ENCODE peak calls at places on chromosomes 13 and 19, in nine cellular contexts. One of them, this sample, is unnamed.

GRCh38 chr19:30367001-30367400 is 5.2 kb upstream of the ZNF536 start:
- DNase-seq in stimulated activated naive CD4-positive, alpha-beta T cell treated with Interleukin-2 at 50 U/mL for 16 hours: no peak
- DNase-seq in neural crest cell: no peak
- DNase-seq in activated CD4-positive, alpha-beta T cell treated with anti-CD3 and anti-CD28 coated beads, Interleukin-2, amount 50 U/mL, for 24 hours: no peak
- DNase-seq in stimulated activated CD8-positive, alpha-beta memory T cell treated with anti-CD3 and anti-CD28 coated beads, Interleukin-7, amount 100 ng/mL, for 24 hours: no peak
- DNase-seq in activated T-helper 9 cell treated with anti-CD3 and anti-CD28 coated beads, Interleukin-2, amount 50 U/mL, for 16 hours: no peak
- DNase-seq in B cell: no peak
- DNase-seq in aorta: no peak
- DNase-seq in hepatocyte: no peak
- DNase-seq in this sample: no peak

GRCh38 chr13:89003656-89004055 is 1332.5 kb downstream of the SLITRK5 start:
- DNase-seq in stimulated activated naive CD4-positive, alpha-beta T cell treated with Interleukin-2 at 50 U/mL for 16 hours: no peak
- DNase-seq in neural crest cell: no peak
- DNase-seq in activated CD4-positive, alpha-beta T cell treated with anti-CD3 and anti-CD28 coated beads, Interleukin-2, amount 50 U/mL, for 24 hours: no peak
- DNase-seq in stimulated activated CD8-positive, alpha-beta memory T cell treated with anti-CD3 and anti-CD28 coated beads, Interleukin-7, amount 100 ng/mL, for 24 hours: no peak
- DNase-seq in activated T-helper 9 cell treated with anti-CD3 and anti-CD28 coated beads, Interleukin-2, amount 50 U/mL, for 16 hours: no peak
- DNase-seq in B cell: no peak
- DNase-seq in aorta: no peak
- DNase-seq in hepatocyte: no peak
- DNase-seq in this sample: no peak

GRCh38 chr13:102729560-102730275 is 34.9 kb upstream of the METTL21C start:
- DNase-seq in stimulated activated naive CD4-positive, alpha-beta T cell treated with Interleukin-2 at 50 U/mL for 16 hours: no peak
- DNase-seq in neural crest cell: no peak
- DNase-seq in activated CD4-positive, alpha-beta T cell treated with anti-CD3 and anti-CD28 coated beads, Interleukin-2, amount 50 U/mL, for 24 hours: no peak
- DNase-seq in stimulated activated CD8-positive, alpha-beta memory T cell treated with anti-CD3 and anti-CD28 coated beads, Interleukin-7, amount 100 ng/mL, for 24 hours: no peak
- DNase-seq in activated T-helper 9 cell treated with anti-CD3 and anti-CD28 coated beads, Interleukin-2, amount 50 U/mL, for 16 hours: no peak
- DNase-seq in B cell: no peak
- DNase-seq in aorta: no peak
- DNase-seq in hepatocyte: no peak
- DNase-seq in this sample: no peak

GRCh38 chr13:91346848-91347211 is 657 bp upstream of the MIR17HG start:
- DNase-seq in stimulated activated naive CD4-positive, alpha-beta T cell treated with Interleukin-2 at 50 U/mL for 16 hours: peak
- DNase-seq in neural crest cell: no peak
- DNase-seq in activated CD4-positive, alpha-beta T cell treated with anti-CD3 and anti-CD28 coated beads, Interleukin-2, amount 50 U/mL, for 24 hours: peak
- DNase-seq in stimulated activated CD8-positive, alpha-beta memory T cell treated with anti-CD3 and anti-CD28 coated beads, Interleukin-7, amount 100 ng/mL, for 24 hours: peak
- DNase-seq in activated T-helper 9 cell treated with anti-CD3 and anti-CD28 coated beads, Interleukin-2, amount 50 U/mL, for 16 hours: peak
- DNase-seq in B cell: peak
- DNase-seq in aorta: no peak
- DNase-seq in hepatocyte: peak
- DNase-seq in this sample: peak

GRCh38 chr19:45164577-45165335 is 4.0 kb upstream of the NKPD1 start:
- DNase-seq in stimulated activated naive CD4-positive, alpha-beta T cell treated with Interleukin-2 at 50 U/mL for 16 hours: peak
- DNase-seq in neural crest cell: no peak
- DNase-seq in activated CD4-positive, alpha-beta T cell treated with anti-CD3 and anti-CD28 coated beads, Interleukin-2, amount 50 U/mL, for 24 hours: peak
- DNase-seq in stimulated activated CD8-positive, alpha-beta memory T cell treated with anti-CD3 and anti-CD28 coated beads, Interleukin-7, amount 100 ng/mL, for 24 hours: peak
- DNase-seq in activated T-helper 9 cell treated with anti-CD3 and anti-CD28 coated beads, Interleukin-2, amount 50 U/mL, for 16 hours: peak
- DNase-seq in B cell: peak
- DNase-seq in aorta: no peak
- DNase-seq in hepatocyte: peak
- DNase-seq in this sample: no peak

GRCh38 chr19:40754611-40755247 is 3.7 kb downstream of the SNRPA start:
- DNase-seq in stimulated activated naive CD4-positive, alpha-beta T cell treated with Interleukin-2 at 50 U/mL for 16 hours: peak
- DNase-seq in neural crest cell: no peak
- DNase-seq in activated CD4-positive, alpha-beta T cell treated with anti-CD3 and anti-CD28 coated beads, Interleukin-2, amount 50 U/mL, for 24 hours: peak
- DNase-seq in stimulated activated CD8-positive, alpha-beta memory T cell treated with anti-CD3 and anti-CD28 coated beads, Interleukin-7, amount 100 ng/mL, for 24 hours: no peak
- DNase-seq in activated T-helper 9 cell treated with anti-CD3 and anti-CD28 coated beads, Interleukin-2, amount 50 U/mL, for 16 hours: peak
- DNase-seq in B cell: no peak
- DNase-seq in aorta: no peak
- DNase-seq in hepatocyte: peak
- DNase-seq in this sample: peak

GRCh38 chr19:13899393-13899792 is 6.5 kb downstream of the BRME1 start:
- DNase-seq in stimulated activated naive CD4-positive, alpha-beta T cell treated with Interleukin-2 at 50 U/mL for 16 hours: no peak
- DNase-seq in neural crest cell: no peak
- DNase-seq in activated CD4-positive, alpha-beta T cell treated with anti-CD3 and anti-CD28 coated beads, Interleukin-2, amount 50 U/mL, for 24 hours: no peak
- DNase-seq in stimulated activated CD8-positive, alpha-beta memory T cell treated with anti-CD3 and anti-CD28 coated beads, Interleukin-7, amount 100 ng/mL, for 24 hours: no peak
- DNase-seq in activated T-helper 9 cell treated with anti-CD3 and anti-CD28 coated beads, Interleukin-2, amount 50 U/mL, for 16 hours: no peak
- DNase-seq in B cell: no peak
- DNase-seq in aorta: no peak
- DNase-seq in hepatocyte: no peak
- DNase-seq in this sample: no peak

GRCh38 chr13:94305463-94305862 is 174.0 kb downstream of the DCT start:
- DNase-seq in stimulated activated naive CD4-positive, alpha-beta T cell treated with Interleukin-2 at 50 U/mL for 16 hours: no peak
- DNase-seq in neural crest cell: no peak
- DNase-seq in activated CD4-positive, alpha-beta T cell treated with anti-CD3 and anti-CD28 coated beads, Interleukin-2, amount 50 U/mL, for 24 hours: no peak
- DNase-seq in stimulated activated CD8-positive, alpha-beta memory T cell treated with anti-CD3 and anti-CD28 coated beads, Interleukin-7, amount 100 ng/mL, for 24 hours: no peak
- DNase-seq in activated T-helper 9 cell treated with anti-CD3 and anti-CD28 coated beads, Interleukin-2, amount 50 U/mL, for 16 hours: no peak
- DNase-seq in B cell: no peak
- DNase-seq in aorta: no peak
- DNase-seq in hepatocyte: no peak
- DNase-seq in this sample: no peak

GRCh38 chr13:26785845-26786630 is 25.5 kb upstream of the GPR12 start:
- DNase-seq in stimulated activated naive CD4-positive, alpha-beta T cell treated with Interleukin-2 at 50 U/mL for 16 hours: peak
- DNase-seq in neural crest cell: no peak
- DNase-seq in activated CD4-positive, alpha-beta T cell treated with anti-CD3 and anti-CD28 coated beads, Interleukin-2, amount 50 U/mL, for 24 hours: no peak
- DNase-seq in stimulated activated CD8-positive, alpha-beta memory T cell treated with anti-CD3 and anti-CD28 coated beads, Interleukin-7, amount 100 ng/mL, for 24 hours: peak
- DNase-seq in activated T-helper 9 cell treated with anti-CD3 and anti-CD28 coated beads, Interleukin-2, amount 50 U/mL, for 16 hours: peak
- DNase-seq in B cell: peak
- DNase-seq in aorta: peak
- DNase-seq in hepatocyte: no peak
- DNase-seq in this sample: peak

GRCh38 chr13:79434578-79434977 is 28.5 kb upstream of the RBM26 start:
- DNase-seq in stimulated activated naive CD4-positive, alpha-beta T cell treated with Interleukin-2 at 50 U/mL for 16 hours: no peak
- DNase-seq in neural crest cell: no peak
- DNase-seq in activated CD4-positive, alpha-beta T cell treated with anti-CD3 and anti-CD28 coated beads, Interleukin-2, amount 50 U/mL, for 24 hours: no peak
- DNase-seq in stimulated activated CD8-positive, alpha-beta memory T cell treated with anti-CD3 and anti-CD28 coated beads, Interleukin-7, amount 100 ng/mL, for 24 hours: no peak
- DNase-seq in activated T-helper 9 cell treated with anti-CD3 and anti-CD28 coated beads, Interleukin-2, amount 50 U/mL, for 16 hours: no peak
- DNase-seq in B cell: no peak
- DNase-seq in aorta: no peak
- DNase-seq in hepatocyte: no peak
- DNase-seq in this sample: no peak

GRCh38 chr13:44693156-44693826 is 117.2 kb upstream of the TSC22D1 start:
- DNase-seq in stimulated activated naive CD4-positive, alpha-beta T cell treated with Interleukin-2 at 50 U/mL for 16 hours: no peak
- DNase-seq in neural crest cell: no peak
- DNase-seq in activated CD4-positive, alpha-beta T cell treated with anti-CD3 and anti-CD28 coated beads, Interleukin-2, amount 50 U/mL, for 24 hours: no peak
- DNase-seq in stimulated activated CD8-positive, alpha-beta memory T cell treated with anti-CD3 and anti-CD28 coated beads, Interleukin-7, amount 100 ng/mL, for 24 hours: no peak
- DNase-seq in activated T-helper 9 cell treated with anti-CD3 and anti-CD28 coated beads, Interleukin-2, amount 50 U/mL, for 16 hours: no peak
- DNase-seq in B cell: no peak
- DNase-seq in aorta: no peak
- DNase-seq in hepatocyte: no peak
- DNase-seq in this sample: no peak

GRCh38 chr19:29478578-29479565 is 46.9 kb upstream of the VSTM2B start:
- DNase-seq in stimulated activated naive CD4-positive, alpha-beta T cell treated with Interleukin-2 at 50 U/mL for 16 hours: no peak
- DNase-seq in neural crest cell: peak
- DNase-seq in activated CD4-positive, alpha-beta T cell treated with anti-CD3 and anti-CD28 coated beads, Interleukin-2, amount 50 U/mL, for 24 hours: no peak
- DNase-seq in stimulated activated CD8-positive, alpha-beta memory T cell treated with anti-CD3 and anti-CD28 coated beads, Interleukin-7, amount 100 ng/mL, for 24 hours: no peak
- DNase-seq in activated T-helper 9 cell treated with anti-CD3 and anti-CD28 coated beads, Interleukin-2, amount 50 U/mL, for 16 hours: no peak
- DNase-seq in B cell: no peak
- DNase-seq in aorta: no peak
- DNase-seq in hepatocyte: peak
- DNase-seq in this sample: no peak

GRCh38 chr13:43360911-43361605 is 337.7 kb downstream of the DNAJC15 start:
- DNase-seq in stimulated activated naive CD4-positive, alpha-beta T cell treated with Interleukin-2 at 50 U/mL for 16 hours: no peak
- DNase-seq in neural crest cell: no peak
- DNase-seq in activated CD4-positive, alpha-beta T cell treated with anti-CD3 and anti-CD28 coated beads, Interleukin-2, amount 50 U/mL, for 24 hours: no peak
- DNase-seq in stimulated activated CD8-positive, alpha-beta memory T cell treated with anti-CD3 and anti-CD28 coated beads, Interleukin-7, amount 100 ng/mL, for 24 hours: no peak
- DNase-seq in activated T-helper 9 cell treated with anti-CD3 and anti-CD28 coated beads, Interleukin-2, amount 50 U/mL, for 16 hours: no peak
- DNase-seq in B cell: no peak
- DNase-seq in aorta: no peak
- DNase-seq in hepatocyte: peak
- DNase-seq in this sample: no peak

GRCh38 chr19:17020823-17021222 is 5.8 kb downstream of the CPAMD8 start:
- DNase-seq in stimulated activated naive CD4-positive, alpha-beta T cell treated with Interleukin-2 at 50 U/mL for 16 hours: no peak
- DNase-seq in neural crest cell: no peak
- DNase-seq in activated CD4-positive, alpha-beta T cell treated with anti-CD3 and anti-CD28 coated beads, Interleukin-2, amount 50 U/mL, for 24 hours: no peak
- DNase-seq in stimulated activated CD8-positive, alpha-beta memory T cell treated with anti-CD3 and anti-CD28 coated beads, Interleukin-7, amount 100 ng/mL, for 24 hours: no peak
- DNase-seq in activated T-helper 9 cell treated with anti-CD3 and anti-CD28 coated beads, Interleukin-2, amount 50 U/mL, for 16 hours: no peak
- DNase-seq in B cell: no peak
- DNase-seq in aorta: no peak
- DNase-seq in hepatocyte: no peak
- DNase-seq in this sample: no peak

GRCh38 chr19:16076958-16077611 is 790 bp downstream of the TPM4 start:
- DNase-seq in stimulated activated naive CD4-positive, alpha-beta T cell treated with Interleukin-2 at 50 U/mL for 16 hours: no peak
- DNase-seq in neural crest cell: no peak
- DNase-seq in activated CD4-positive, alpha-beta T cell treated with anti-CD3 and anti-CD28 coated beads, Interleukin-2, amount 50 U/mL, for 24 hours: no peak
- DNase-seq in stimulated activated CD8-positive, alpha-beta memory T cell treated with anti-CD3 and anti-CD28 coated beads, Interleukin-7, amount 100 ng/mL, for 24 hours: no peak
- DNase-seq in activated T-helper 9 cell treated with anti-CD3 and anti-CD28 coated beads, Interleukin-2, amount 50 U/mL, for 16 hours: no peak
- DNase-seq in B cell: peak
- DNase-seq in aorta: peak
- DNase-seq in hepatocyte: peak
- DNase-seq in this sample: peak

GRCh38 chr13:103431880-103432279 is 365.7 kb upstream of the SLC10A2 start:
- DNase-seq in stimulated activated naive CD4-positive, alpha-beta T cell treated with Interleukin-2 at 50 U/mL for 16 hours: no peak
- DNase-seq in neural crest cell: no peak
- DNase-seq in activated CD4-positive, alpha-beta T cell treated with anti-CD3 and anti-CD28 coated beads, Interleukin-2, amount 50 U/mL, for 24 hours: no peak
- DNase-seq in stimulated activated CD8-positive, alpha-beta memory T cell treated with anti-CD3 and anti-CD28 coated beads, Interleukin-7, amount 100 ng/mL, for 24 hours: no peak
- DNase-seq in activated T-helper 9 cell treated with anti-CD3 and anti-CD28 coated beads, Interleukin-2, amount 50 U/mL, for 16 hours: no peak
- DNase-seq in B cell: no peak
- DNase-seq in aorta: no peak
- DNase-seq in hepatocyte: no peak
- DNase-seq in this sample: no peak

GRCh38 chr13:38366954-38367645 is 17.4 kb downstream of the UFM1 start:
- DNase-seq in stimulated activated naive CD4-positive, alpha-beta T cell treated with Interleukin-2 at 50 U/mL for 16 hours: no peak
- DNase-seq in neural crest cell: no peak
- DNase-seq in activated CD4-positive, alpha-beta T cell treated with anti-CD3 and anti-CD28 coated beads, Interleukin-2, amount 50 U/mL, for 24 hours: no peak
- DNase-seq in stimulated activated CD8-positive, alpha-beta memory T cell treated with anti-CD3 and anti-CD28 coated beads, Interleukin-7, amount 100 ng/mL, for 24 hours: no peak
- DNase-seq in activated T-helper 9 cell treated with anti-CD3 and anti-CD28 coated beads, Interleukin-2, amount 50 U/mL, for 16 hours: no peak
- DNase-seq in B cell: no peak
- DNase-seq in aorta: no peak
- DNase-seq in hepatocyte: no peak
- DNase-seq in this sample: no peak

GRCh38 chr13:44364019-44364418 is 9.6 kb upstream of the SERP2 start:
- DNase-seq in stimulated activated naive CD4-positive, alpha-beta T cell treated with Interleukin-2 at 50 U/mL for 16 hours: no peak
- DNase-seq in neural crest cell: no peak
- DNase-seq in activated CD4-positive, alpha-beta T cell treated with anti-CD3 and anti-CD28 coated beads, Interleukin-2, amount 50 U/mL, for 24 hours: no peak
- DNase-seq in stimulated activated CD8-positive, alpha-beta memory T cell treated with anti-CD3 and anti-CD28 coated beads, Interleukin-7, amount 100 ng/mL, for 24 hours: no peak
- DNase-seq in activated T-helper 9 cell treated with anti-CD3 and anti-CD28 coated beads, Interleukin-2, amount 50 U/mL, for 16 hours: no peak
- DNase-seq in B cell: no peak
- DNase-seq in aorta: no peak
- DNase-seq in hepatocyte: no peak
- DNase-seq in this sample: no peak

GRCh38 chr19:45848922-45849321 is 14.0 kb downstream of the SYMPK start:
- DNase-seq in stimulated activated naive CD4-positive, alpha-beta T cell treated with Interleukin-2 at 50 U/mL for 16 hours: no peak
- DNase-seq in neural crest cell: no peak
- DNase-seq in activated CD4-positive, alpha-beta T cell treated with anti-CD3 and anti-CD28 coated beads, Interleukin-2, amount 50 U/mL, for 24 hours: no peak
- DNase-seq in stimulated activated CD8-positive, alpha-beta memory T cell treated with anti-CD3 and anti-CD28 coated beads, Interleukin-7, amount 100 ng/mL, for 24 hours: no peak
- DNase-seq in activated T-helper 9 cell treated with anti-CD3 and anti-CD28 coated beads, Interleukin-2, amount 50 U/mL, for 16 hours: no peak
- DNase-seq in B cell: no peak
- DNase-seq in aorta: no peak
- DNase-seq in hepatocyte: no peak
- DNase-seq in this sample: no peak

GRCh38 chr19:43984687-43985000 is 656 bp downstream of the ZNF155 start:
- DNase-seq in stimulated activated naive CD4-positive, alpha-beta T cell treated with Interleukin-2 at 50 U/mL for 16 hours: no peak
- DNase-seq in neural crest cell: no peak
- DNase-seq in activated CD4-positive, alpha-beta T cell treated with anti-CD3 and anti-CD28 coated beads, Interleukin-2, amount 50 U/mL, for 24 hours: no peak
- DNase-seq in stimulated activated CD8-positive, alpha-beta memory T cell treated with anti-CD3 and anti-CD28 coated beads, Interleukin-7, amount 100 ng/mL, for 24 hours: no peak
- DNase-seq in activated T-helper 9 cell treated with anti-CD3 and anti-CD28 coated beads, Interleukin-2, amount 50 U/mL, for 16 hours: no peak
- DNase-seq in B cell: no peak
- DNase-seq in aorta: no peak
- DNase-seq in hepatocyte: no peak
- DNase-seq in this sample: no peak

GRCh38 chr19:45128109-45128508 is 32.7 kb downstream of the NKPD1 start:
- DNase-seq in stimulated activated naive CD4-positive, alpha-beta T cell treated with Interleukin-2 at 50 U/mL for 16 hours: no peak
- DNase-seq in neural crest cell: no peak
- DNase-seq in activated CD4-positive, alpha-beta T cell treated with anti-CD3 and anti-CD28 coated beads, Interleukin-2, amount 50 U/mL, for 24 hours: no peak
- DNase-seq in stimulated activated CD8-positive, alpha-beta memory T cell treated with anti-CD3 and anti-CD28 coated beads, Interleukin-7, amount 100 ng/mL, for 24 hours: no peak
- DNase-seq in activated T-helper 9 cell treated with anti-CD3 and anti-CD28 coated beads, Interleukin-2, amount 50 U/mL, for 16 hours: no peak
- DNase-seq in B cell: no peak
- DNase-seq in aorta: no peak
- DNase-seq in hepatocyte: no peak
- DNase-seq in this sample: no peak

GRCh38 chr19:17794731-17795494 is at the start of gene B3GNT3:
- DNase-seq in stimulated activated naive CD4-positive, alpha-beta T cell treated with Interleukin-2 at 50 U/mL for 16 hours: no peak
- DNase-seq in neural crest cell: no peak
- DNase-seq in activated CD4-positive, alpha-beta T cell treated with anti-CD3 and anti-CD28 coated beads, Interleukin-2, amount 50 U/mL, for 24 hours: no peak
- DNase-seq in stimulated activated CD8-positive, alpha-beta memory T cell treated with anti-CD3 and anti-CD28 coated beads, Interleukin-7, amount 100 ng/mL, for 24 hours: no peak
- DNase-seq in activated T-helper 9 cell treated with anti-CD3 and anti-CD28 coated beads, Interleukin-2, amount 50 U/mL, for 16 hours: no peak
- DNase-seq in B cell: no peak
- DNase-seq in aorta: peak
- DNase-seq in hepatocyte: peak
- DNase-seq in this sample: no peak

This sample was measured in activated T-cell treated with anti-CD3 and anti-CD28 coated beads, Interleukin-2, amount 50 U/mL, for 4 hours.